ENCODE peak calls at places on chromosomes 12 and 14, in eight cellular contexts. K is activated CD8-positive, alpha-beta memory T cell treated with anti-CD3 and anti-CD28 coated beads, Interleukin-2, amount 10 ng/mL, durations not matched to agents 7 days and 5 days; Q is NCI-H1092 treated with DMSO at 0.1 percent for 48 hours; G is SHP77 treated with DMSO at 0.1 percent for 48 hours; I is stimulated activated CD8-positive, alpha-beta memory T cell treated with anti-CD3 and anti-CD28 coated beads, Interleukin-15, amount 100 ng/mL, for 24 hours; A is body of pancreas; C is Right ventricle myocardium inferior; J is Caki2. V is an unnamed sample.

GRCh38 chr14:24395609-24396580 is 2.9 kb upstream of the NYNRIN start:
- DNase-seq in K (no peak), Q (no peak), G (no peak), I (no peak), A (no peak), C (no peak), J (no peak), V (no peak)

GRCh38 chr12:104600790-104601739 is 144.3 kb downstream of the CHST11 start:
- DNase-seq in K (no peak), Q (no peak), G (no peak), I (no peak), A (no peak), C (no peak), J (no peak), V (no peak)

GRCh38 chr12:39795481-39795880 is 175.9 kb upstream of the ABCD2 start:
- DNase-seq in K (no peak), Q (no peak), G (no peak), I (no peak), A (no peak), C (no peak), J (no peak), V (no peak)

GRCh38 chr12:128976120-128976519 is 122.8 kb downstream of the GLT1D1 start:
- DNase-seq in K (peak), Q (no peak), G (no peak), I (no peak), A (peak), C (no peak), J (no peak), V (peak)

GRCh38 chr12:79155703-79156102 is 291.1 kb downstream of the SYT1 start:
- DNase-seq in K (no peak), Q (no peak), G (no peak), I (no peak), A (no peak), C (no peak), J (no peak), V (no peak)

GRCh38 chr14:95307402-95308041 is 12.2 kb downstream of the CLMN start:
- DNase-seq in K (no peak), Q (no peak), G (no peak), I (no peak), A (peak), C (peak), J (no peak), V (no peak)

GRCh38 chr14:65255583-65256443 is 153.5 kb upstream of the MAX start:
- DNase-seq in K (no peak), Q (peak), G (no peak), I (no peak), A (peak), C (no peak), J (no peak), V (no peak)

GRCh38 chr14:105883066-105884005 is 357.0 kb downstream of the TMEM121 start:
- DNase-seq in K (no peak), Q (no peak), G (no peak), I (no peak), A (peak), C (peak), J (no peak), V (no peak)

GRCh38 chr12:124495194-124495983 is 72.0 kb downstream of the NCOR2 start:
- DNase-seq in K (no peak), Q (no peak), G (no peak), I (no peak), A (no peak), C (no peak), J (no peak), V (no peak)

GRCh38 chr12:62922539-62922938 is 12.4 kb downstream of the PPM1H start:
- DNase-seq in K (no peak), Q (peak), G (no peak), I (no peak), A (no peak), C (no peak), J (no peak), V (no peak)

V was measured in activated CD8-positive, alpha-beta T cell treated with anti-CD3 and anti-CD28 coated beads, Interleukin-2, amount 10 ng/mL, durations not matched to agents 7 days and 5 days.